ENCODE peak calls at places on chromosomes 11 and 22, in seven cellular contexts. I is esophagus squamous epithelium, Z is spleen, F is body of pancreas, W is thyroid gland, C is NB4, H is GM12878. Q is an unnamed sample.

GRCh38 chr22:37930270-37930951 is 23.0 kb downstream of the C22orf23 start:
- DNase-seq in H (no peak), C (peak), I (no peak), F (peak), Z (no peak), W (peak), Q (peak)

GRCh38 chr22:41561788-41562187 is 978 bp downstream of the CSDC2 start:
- DNase-seq in F (peak), I (no peak), Z (no peak), W (no peak), H (no peak), C (no peak), Q (peak)

GRCh38 chr11:61092280-61092766 is 10.0 kb upstream of the CD5 start:
- DNase-seq in Z (no peak), H (no peak), W (no peak), I (no peak), F (no peak), C (no peak), Q (no peak)

GRCh38 chr11:8292351-8292750 is 28.7 kb upstream of the LMO1 start:
- DNase-seq in W (no peak), F (no peak), H (no peak), I (no peak), C (no peak), Z (peak), Q (no peak)

GRCh38 chr11:126310229-126310991 is 6.5 kb downstream of the DCPS start:
- DNase-seq in Z (peak), I (no peak), F (peak), C (peak), W (peak), H (no peak), Q (peak)

GRCh38 chr11:115168229-115168671 is 336.0 kb downstream of the CADM1 start:
- DNase-seq in W (peak), Z (no peak), C (no peak), H (no peak), F (no peak), I (no peak), Q (peak)

GRCh38 chr11:29231991-29232390 is 784.8 kb downstream of the KCNA4 start:
- DNase-seq in Z (no peak), F (no peak), H (no peak), I (no peak), C (no peak), W (no peak), Q (no peak)

GRCh38 chr22:32446321-32446720 is 17.9 kb downstream of the BPIFC start:
- DNase-seq in H (no peak), Z (no peak), W (no peak), I (no peak), F (no peak), C (no peak), Q (no peak)

GRCh38 chr22:41231369-41231768 is 9.4 kb downstream of the CHADL start:
- DNase-seq in C (no peak), W (no peak), H (no peak), F (no peak), I (no peak), Z (no peak), Q (no peak)

GRCh38 chr11:115201121-115201792 is 303.0 kb downstream of the CADM1 start:
- DNase-seq in F (no peak), I (no peak), C (no peak), H (no peak), W (no peak), Z (no peak), Q (no peak)

GRCh38 chr11:111429066-111429506 is 50.0 kb upstream of the POU2AF1 start:
- DNase-seq in Z (no peak), I (no peak), C (peak), W (peak), F (peak), H (no peak), Q (peak)

GRCh38 chr11:88779551-88779950 is 286.2 kb downstream of the GRM5 start:
- DNase-seq in H (no peak), Z (no peak), F (no peak), W (no peak), C (no peak), I (no peak), Q (no peak)

GRCh38 chr11:108008656-108009496 is at the start of gene CUL5:
- DNase-seq in I (peak), F (peak), H (peak), C (peak), W (peak), Z (peak), Q (peak)
- TF ChIP-seq POLR2A in I (peak), F (peak), H (peak), C (peak), W (no peak), Z (no peak), Q (no peak)

DNA sequence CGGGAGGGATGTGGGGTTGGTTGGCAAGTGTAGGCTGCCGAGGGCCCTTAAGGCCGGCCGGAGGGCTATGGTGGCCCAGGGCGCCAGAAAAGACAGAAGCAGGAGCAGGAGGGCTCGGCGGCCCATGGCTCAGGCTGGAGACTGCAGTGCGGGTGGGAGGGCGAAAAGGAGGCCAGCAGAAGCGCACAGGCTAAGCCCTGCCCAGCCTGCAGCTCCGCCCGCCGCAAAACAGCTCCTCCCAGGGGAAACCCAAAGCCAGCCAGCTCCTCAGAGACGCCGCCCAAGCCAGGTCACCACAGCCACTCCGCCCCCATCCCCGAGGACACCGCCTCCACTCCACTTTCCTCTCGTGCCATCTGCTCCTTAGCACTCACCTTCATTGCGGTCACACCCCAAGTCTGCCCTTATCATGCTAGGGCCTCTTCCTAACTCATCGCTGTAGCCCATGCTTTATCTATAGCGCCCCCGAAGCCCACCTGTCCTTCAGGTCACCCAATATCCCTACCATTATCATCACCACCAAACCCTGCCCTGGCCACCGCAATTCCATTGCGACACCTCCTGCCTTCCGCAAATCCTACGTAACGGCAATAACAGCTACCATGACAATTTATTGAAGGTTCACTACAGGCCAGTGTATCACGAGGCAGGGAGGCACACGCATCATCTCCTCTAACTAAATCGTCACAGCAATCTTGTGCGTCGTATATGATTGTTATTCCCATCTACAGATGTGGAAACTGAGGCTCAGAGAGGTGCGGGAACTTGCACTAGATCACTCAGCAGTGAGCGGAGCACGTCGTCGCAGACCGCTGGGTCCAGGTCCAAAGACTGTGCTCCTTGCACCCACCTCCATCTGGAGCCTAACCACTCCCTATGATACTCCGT is at the start of gene PRCP:
- DNase-seq in H (peak), F (peak), Z (peak), C (peak), I (peak), W (peak), Q (peak)
- TF ChIP-seq POLR2A in H (peak), F (peak), Z (no peak), C (peak), I (peak), W (no peak), Q (peak)

GRCh38 chr22:44838316-44839016 is 86.1 kb downstream of the ARHGAP8 start:
- DNase-seq in W (no peak), I (no peak), Z (no peak), H (no peak), C (no peak), F (no peak), Q (peak)
- TF ChIP-seq POLR2A in W (no peak), I (no peak), Z (no peak), H (no peak), C (no peak), F (no peak), Q (no peak)

GRCh38 chr11:85094795-85095194 is 532.3 kb downstream of the DLG2 start:
- DNase-seq in C (no peak), I (no peak), Z (no peak), F (no peak), W (no peak), H (no peak), Q (no peak)

GRCh38 chr11:85096939-85097338 is 530.2 kb downstream of the DLG2 start:
- DNase-seq in I (no peak), F (no peak), H (no peak), W (no peak), C (peak), Z (no peak), Q (no peak)

GRCh38 chr11:85099522-85099921 is 527.6 kb downstream of the DLG2 start:
- DNase-seq in Z (no peak), I (no peak), F (no peak), C (no peak), W (no peak), H (no peak), Q (no peak)

GRCh38 chr11:85098996-85099395 is 528.1 kb downstream of the DLG2 start:
- DNase-seq in H (no peak), C (no peak), F (no peak), W (peak), I (no peak), Z (no peak), Q (no peak)

GRCh38 chr11:85095239-85095638 is 531.9 kb downstream of the DLG2 start:
- DNase-seq in W (no peak), I (no peak), Z (no peak), C (no peak), H (no peak), F (no peak), Q (no peak)
- TF ChIP-seq POLR2A in W (no peak), I (no peak), Z (no peak), C (no peak), H (no peak), F (no peak), Q (no peak)

GRCh38 chr22:46561435-46561905 is 24.1 kb upstream of the CELSR1 start:
- DNase-seq in Z (peak), C (peak), I (no peak), H (peak), F (no peak), W (peak), Q (peak)

GRCh38 chr22:46560696-46561295 is 23.4 kb upstream of the CELSR1 start:
- DNase-seq in H (no peak), W (no peak), C (peak), I (no peak), F (no peak), Z (peak), Q (no peak)

GRCh38 chr22:46564084-46564714 is 26.8 kb upstream of the CELSR1 start:
- DNase-seq in Z (no peak), F (no peak), I (no peak), W (no peak), H (no peak), C (no peak), Q (no peak)

GRCh38 chr22:46567471-46567870 is 30.1 kb upstream of the CELSR1 start:
- DNase-seq in Z (no peak), H (no peak), F (no peak), W (no peak), I (no peak), C (no peak), Q (no peak)

GRCh38 chr22:46563381-46564083 is 26.1 kb upstream of the CELSR1 start:
- DNase-seq in F (peak), W (peak), C (peak), Z (peak), H (no peak), I (no peak), Q (peak)
- TF ChIP-seq POLR2A in F (no peak), W (no peak), C (no peak), Z (no peak), H (no peak), I (no peak), Q (no peak)

GRCh38 chr11:216081-216974 is 8.8 kb downstream of the RIC8A start:
- DNase-seq in C (no peak), F (no peak), I (no peak), W (no peak), Z (no peak), H (no peak), Q (no peak)
- TF ChIP-seq POLR2A in C (no peak), F (no peak), I (no peak), W (no peak), Z (no peak), H (peak), Q (no peak)